ENCODE peak calls at places on chromosomes 6 and 20, in five cellular contexts. Z, G, N, E and W are unnamed samples.
A peak's percentile ranks its signal among the peaks of the same experiment; 100 is the strongest.

GRCh38 chr6:37865534-37865933 is 46.0 kb downstream of the ZFAND3 start:
- DNase-seq in Z (no peak), G (no peak), N (no peak), E (no peak), W (no peak)

GRCh38 chr6:88492824-88493223 is 326.7 kb upstream of the CNR1 start:
- DNase-seq in Z (no peak), G (no peak), N (peak; percentile 26), E (no peak), W (no peak)

GRCh38 chr6:143271024-143271423 is 179.5 kb downstream of the ADAT2 start:
- DNase-seq in Z (no peak), G (no peak), N (no peak), E (no peak), W (no peak)

GRCh38 chr6:118748311-118749062 is 97.1 kb upstream of the CEP85L start:
- DNase-seq in Z (peak; percentile 58), G (peak; percentile 69), N (no peak), E (no peak), W (no peak)

GRCh38 chr6:126268087-126268486 is 71.8 kb upstream of the CENPW start:
- DNase-seq in Z (no peak), G (no peak), N (no peak), E (no peak), W (no peak)

GRCh38 chr20:44485830-44486198 is 10.1 kb downstream of the TTPAL start:
- DNase-seq in Z (no peak), G (no peak), N (no peak), E (no peak), W (no peak)

GRCh38 chr20:60877071-60877470 is 375.0 kb upstream of the CDH4 start:
- DNase-seq in Z (no peak), G (no peak), N (no peak), E (no peak), W (no peak)

GRCh38 chr6:1771324-1771723 is 161.6 kb downstream of the FOXC1 start:
- DNase-seq in Z (no peak), G (no peak), N (no peak), E (no peak), W (no peak)

GRCh38 chr6:170131351-170131750 is 159.5 kb downstream of the DLL1 start:
- DNase-seq in Z (no peak), G (no peak), N (no peak), E (no peak), W (no peak)

GRCh38 chr6:49666930-49667369 is 30.3 kb upstream of the RHAG start:
- DNase-seq in Z (no peak), G (no peak), N (no peak), E (no peak), W (no peak)

GRCh38 chr6:125099211-125100017 is 54.2 kb upstream of the TPD52L1 start:
- DNase-seq in Z (peak; percentile 29), G (peak; percentile 57), N (peak; percentile 53), E (no peak), W (no peak)

GRCh38 chr20:62822788-62823651 is 6.2 kb downstream of the COL9A3 start:
- DNase-seq in Z (no peak), G (no peak), N (peak; percentile 99), E (no peak), W (no peak)

GRCh38 chr20:11718474-11719094 is 199.1 kb upstream of the BTBD3 start:
- DNase-seq in Z (no peak), G (no peak), N (no peak), E (no peak), W (no peak)

GRCh38 chr6:153024401-153025017 is 22.0 kb upstream of the MTRF1L start:
- DNase-seq in Z (peak; percentile 17), G (no peak), N (peak; percentile 62), E (no peak), W (no peak)

GRCh38 chr6:44084231-44085014 is 42.8 kb downstream of the MRPL14 start:
- DNase-seq in Z (no peak), G (peak; percentile 63), N (no peak), E (no peak), W (no peak)

GRCh38 chr6:36953931-36954261 is 642 bp upstream of the PI16 start:
- DNase-seq in Z (no peak), G (no peak), N (no peak), E (no peak), W (no peak)

GRCh38 chr6:76490456-76490855 is 418.0 kb upstream of the IMPG1 start:
- DNase-seq in Z (no peak), G (no peak), N (no peak), E (no peak), W (no peak)

GRCh38 chr6:13186861-13187260 is 141.5 kb downstream of the TBC1D7 start:
- DNase-seq in Z (no peak), G (no peak), N (no peak), E (no peak), W (no peak)

GRCh38 chr6:130385059-130385695 is 19.4 kb downstream of the TMEM200A start:
- DNase-seq in Z (no peak), G (no peak), N (no peak), E (no peak), W (no peak)

GRCh38 chr20:46434597-46434996 is 28.2 kb upstream of the ELMO2 start:
- DNase-seq in Z (no peak), G (no peak), N (no peak), E (no peak), W (no peak)

GRCh38 chr20:62304331-62305148 is 1.7 kb downstream of the ADRM1 start:
- DNase-seq in Z (no peak), G (no peak), N (no peak), E (no peak), W (no peak)

GRCh38 chr20:24780648-24781047 is 168.4 kb upstream of the CST7 start:
- DNase-seq in Z (no peak), G (no peak), N (no peak), E (no peak), W (no peak)

GRCh38 chr6:137683886-137684285 is 183.2 kb upstream of the TNFAIP3 start:
- DNase-seq in Z (no peak), G (no peak), N (no peak), E (no peak), W (no peak)

GRCh38 chr20:25017257-25017803 is 24.8 kb upstream of the APMAP start:
- DNase-seq in Z (no peak), G (no peak), N (peak; percentile 46), E (no peak), W (no peak)

GRCh38 chr6:101391772-101392560 is 1.5 kb upstream of the GRIK2 start:
- DNase-seq in Z (no peak), G (no peak), N (no peak), E (no peak), W (no peak)

GRCh38 chr6:22888147-22888831 is 318.9 kb downstream of the HDGFL1 start:
- DNase-seq in Z (no peak), G (no peak), N (peak; percentile 17), E (no peak), W (no peak)

GRCh38 chr20:1912056-1912455 is 16.8 kb downstream of the SIRPA start:
- DNase-seq in Z (peak; percentile 12), G (no peak), N (no peak), E (no peak), W (no peak)

GRCh38 chr6:17054647-17055046 is 47.2 kb upstream of the STMND1 start:
- DNase-seq in Z (no peak), G (no peak), N (no peak), E (no peak), W (no peak)

GRCh38 chr6:499617-500016 is 108.1 kb downstream of the IRF4 start:
- DNase-seq in Z (no peak), G (no peak), N (no peak), E (no peak), W (no peak)

GRCh38 chr6:42417641-42418112 is 34.0 kb downstream of the TRERF1 start:
- DNase-seq in Z (no peak), G (no peak), N (no peak), E (peak; percentile 24), W (no peak)